ENCODE peak calls at places on chromosomes 16 and 17, in ten cellular contexts. One of them, this sample, is unnamed.
A peak's percentile ranks its signal among the peaks of the same experiment; 100 is the strongest.

GRCh38 chr16:28981517-28981916 is 3.3 kb upstream of the LAT start:
- DNase-seq in sigmoid colon: no peak
- DNase-seq in psoas muscle: no peak
- DNase-seq in K562: peak; percentile 84
- DNase-seq in esophagus squamous epithelium: no peak
- DNase-seq in PC-3: peak; percentile 58
- DNase-seq in effector memory CD4-positive, alpha-beta T cell: no peak
- DNase-seq in cardiac muscle cell: no peak
- DNase-seq in iPS DF 6.9: no peak
- DNase-seq in fibroblast of lung: no peak
- DNase-seq in this sample: no peak

GRCh38 chr16:69508033-69508432 is 57.7 kb upstream of the NFAT5 start:
- DNase-seq in sigmoid colon: no peak
- DNase-seq in K562: no peak
- DNase-seq in effector memory CD4-positive, alpha-beta T cell: no peak
- DNase-seq in cardiac muscle cell: no peak
- DNase-seq in fibroblast of lung: no peak
- DNase-seq in iPS DF 6.9: no peak
- DNase-seq in PC-3: no peak
- DNase-seq in esophagus squamous epithelium: no peak
- DNase-seq in psoas muscle: no peak
- DNase-seq in this sample: no peak

GRCh38 chr16:84735846-84736586 is 36.2 kb downstream of the USP10 start:
- DNase-seq in esophagus squamous epithelium: no peak
- DNase-seq in cardiac muscle cell: no peak
- DNase-seq in K562: no peak
- DNase-seq in effector memory CD4-positive, alpha-beta T cell: peak; percentile 34
- DNase-seq in sigmoid colon: no peak
- DNase-seq in fibroblast of lung: no peak
- DNase-seq in psoas muscle: no peak
- DNase-seq in PC-3: peak; percentile 45
- DNase-seq in iPS DF 6.9: no peak
- DNase-seq in this sample: no peak

GRCh38 chr16:80288616-80289015 is 252.2 kb upstream of the DYNLRB2 start:
- DNase-seq in iPS DF 6.9: no peak
- DNase-seq in PC-3: no peak
- DNase-seq in sigmoid colon: no peak
- DNase-seq in cardiac muscle cell: no peak
- DNase-seq in effector memory CD4-positive, alpha-beta T cell: no peak
- DNase-seq in esophagus squamous epithelium: no peak
- DNase-seq in psoas muscle: no peak
- DNase-seq in K562: no peak
- DNase-seq in fibroblast of lung: no peak
- DNase-seq in this sample: no peak

GRCh38 chr16:89821438-89822187 is 5.2 kb upstream of the FANCA start:
- DNase-seq in fibroblast of lung: no peak
- DNase-seq in PC-3: no peak
- DNase-seq in iPS DF 6.9: no peak
- DNase-seq in psoas muscle: peak; percentile 10
- DNase-seq in esophagus squamous epithelium: no peak
- DNase-seq in sigmoid colon: no peak
- DNase-seq in effector memory CD4-positive, alpha-beta T cell: no peak
- DNase-seq in K562: no peak
- DNase-seq in cardiac muscle cell: no peak
- DNase-seq in this sample: no peak

GRCh38 chr17:55690105-55690508 is 32.6 kb downstream of the TMEM100 start:
- DNase-seq in PC-3: no peak
- DNase-seq in esophagus squamous epithelium: no peak
- DNase-seq in cardiac muscle cell: no peak
- DNase-seq in K562: no peak
- DNase-seq in sigmoid colon: no peak
- DNase-seq in psoas muscle: no peak
- DNase-seq in effector memory CD4-positive, alpha-beta T cell: no peak
- DNase-seq in fibroblast of lung: peak; percentile 37
- DNase-seq in iPS DF 6.9: no peak
- DNase-seq in this sample: no peak

GRCh38 chr17:37844977-37845293 is 79.3 kb upstream of the TBC1D3K start:
- DNase-seq in PC-3: no peak
- DNase-seq in effector memory CD4-positive, alpha-beta T cell: no peak
- DNase-seq in fibroblast of lung: no peak
- DNase-seq in iPS DF 6.9: no peak
- DNase-seq in psoas muscle: no peak
- DNase-seq in cardiac muscle cell: no peak
- DNase-seq in sigmoid colon: no peak
- DNase-seq in K562: no peak
- DNase-seq in esophagus squamous epithelium: no peak
- DNase-seq in this sample: no peak

GRCh38 chr17:42310281-42311156 is 22.2 kb downstream of the STAT5A start:
- DNase-seq in cardiac muscle cell: no peak
- DNase-seq in esophagus squamous epithelium: no peak
- DNase-seq in psoas muscle: no peak
- DNase-seq in K562: peak; percentile 60
- DNase-seq in iPS DF 6.9: no peak
- DNase-seq in fibroblast of lung: no peak
- DNase-seq in PC-3: no peak
- DNase-seq in sigmoid colon: no peak
- DNase-seq in effector memory CD4-positive, alpha-beta T cell: no peak
- DNase-seq in this sample: no peak

GRCh38 chr16:55508941-55509920 is at the start of gene LPCAT2:
- DNase-seq in sigmoid colon: peak; percentile 88
- DNase-seq in K562: peak; percentile 97
- DNase-seq in fibroblast of lung: peak; percentile 86
- DNase-seq in psoas muscle: peak; percentile 92
- DNase-seq in iPS DF 6.9: peak; percentile 61
- DNase-seq in PC-3: peak; percentile 73
- DNase-seq in effector memory CD4-positive, alpha-beta T cell: no peak
- DNase-seq in esophagus squamous epithelium: no peak
- DNase-seq in cardiac muscle cell: peak; percentile 91
- DNase-seq in this sample: peak; percentile 80

GRCh38 chr16:55510185-55510805 is 1.4 kb downstream of the LPCAT2 start:
- DNase-seq in cardiac muscle cell: no peak
- DNase-seq in iPS DF 6.9: no peak
- DNase-seq in effector memory CD4-positive, alpha-beta T cell: no peak
- DNase-seq in psoas muscle: no peak
- DNase-seq in PC-3: no peak
- DNase-seq in esophagus squamous epithelium: no peak
- DNase-seq in K562: no peak
- DNase-seq in sigmoid colon: no peak
- DNase-seq in fibroblast of lung: no peak
- DNase-seq in this sample: no peak

GRCh38 chr16:55506708-55507107 is 2.2 kb upstream of the LPCAT2 start:
- DNase-seq in sigmoid colon: no peak
- DNase-seq in PC-3: no peak
- DNase-seq in K562: no peak
- DNase-seq in iPS DF 6.9: no peak
- DNase-seq in psoas muscle: no peak
- DNase-seq in cardiac muscle cell: no peak
- DNase-seq in effector memory CD4-positive, alpha-beta T cell: no peak
- DNase-seq in esophagus squamous epithelium: no peak
- DNase-seq in fibroblast of lung: no peak
- DNase-seq in this sample: no peak

GRCh38 chr16:55506083-55506482 is 2.8 kb upstream of the LPCAT2 start:
- DNase-seq in fibroblast of lung: no peak
- DNase-seq in PC-3: no peak
- DNase-seq in effector memory CD4-positive, alpha-beta T cell: no peak
- DNase-seq in esophagus squamous epithelium: no peak
- DNase-seq in iPS DF 6.9: no peak
- DNase-seq in cardiac muscle cell: no peak
- DNase-seq in sigmoid colon: no peak
- DNase-seq in K562: no peak
- DNase-seq in psoas muscle: no peak
- DNase-seq in this sample: no peak

GRCh38 chr16:55508271-55508921 is 476 bp upstream of the LPCAT2 start:
- DNase-seq in iPS DF 6.9: no peak
- DNase-seq in effector memory CD4-positive, alpha-beta T cell: no peak
- DNase-seq in psoas muscle: no peak
- DNase-seq in PC-3: no peak
- DNase-seq in esophagus squamous epithelium: no peak
- DNase-seq in fibroblast of lung: no peak
- DNase-seq in sigmoid colon: no peak
- DNase-seq in cardiac muscle cell: no peak
- DNase-seq in K562: no peak
- DNase-seq in this sample: no peak
- H3K27ac ChIP-seq in iPS DF 6.9: no peak overlapping the region
- H3K27ac ChIP-seq in effector memory CD4-positive, alpha-beta T cell: no peak overlapping the region
- H3K27ac ChIP-seq in psoas muscle: no peak overlapping the region
- H3K27ac ChIP-seq in PC-3: no peak overlapping the region
- H3K27ac ChIP-seq in esophagus squamous epithelium: peak overlapping the region; percentile 80
- H3K27ac ChIP-seq in fibroblast of lung: no peak overlapping the region
- H3K27ac ChIP-seq in sigmoid colon: no peak overlapping the region
- H3K27ac ChIP-seq in cardiac muscle cell: no peak overlapping the region
- H3K27ac ChIP-seq in K562: no peak overlapping the region
- H3K27ac ChIP-seq in this sample: no peak overlapping the region

GRCh38 chr17:17349724-17350106 is 46.5 kb downstream of the NT5M start:
- DNase-seq in fibroblast of lung: no peak
- DNase-seq in PC-3: no peak
- DNase-seq in K562: no peak
- DNase-seq in iPS DF 6.9: no peak
- DNase-seq in cardiac muscle cell: no peak
- DNase-seq in effector memory CD4-positive, alpha-beta T cell: no peak
- DNase-seq in esophagus squamous epithelium: no peak
- DNase-seq in psoas muscle: no peak
- DNase-seq in sigmoid colon: peak; percentile 46
- DNase-seq in this sample: peak; percentile 30

GRCh38 chr17:17347956-17348871 is 45.0 kb downstream of the NT5M start:
- DNase-seq in cardiac muscle cell: no peak
- DNase-seq in fibroblast of lung: no peak
- DNase-seq in K562: no peak
- DNase-seq in sigmoid colon: peak; percentile 25
- DNase-seq in esophagus squamous epithelium: no peak
- DNase-seq in psoas muscle: no peak
- DNase-seq in iPS DF 6.9: no peak
- DNase-seq in PC-3: no peak
- DNase-seq in effector memory CD4-positive, alpha-beta T cell: no peak
- DNase-seq in this sample: peak; percentile 26

GRCh38 chr17:17350491-17351355 is 47.5 kb downstream of the NT5M start:
- DNase-seq in psoas muscle: no peak
- DNase-seq in PC-3: peak; percentile 58
- DNase-seq in fibroblast of lung: peak; percentile 9
- DNase-seq in effector memory CD4-positive, alpha-beta T cell: no peak
- DNase-seq in K562: no peak
- DNase-seq in iPS DF 6.9: no peak
- DNase-seq in cardiac muscle cell: peak; percentile 14
- DNase-seq in sigmoid colon: no peak
- DNase-seq in esophagus squamous epithelium: no peak
- DNase-seq in this sample: no peak

GRCh38 chr17:17347234-17347955 is 44.2 kb downstream of the NT5M start:
- DNase-seq in iPS DF 6.9: no peak
- DNase-seq in esophagus squamous epithelium: no peak
- DNase-seq in fibroblast of lung: no peak
- DNase-seq in psoas muscle: no peak
- DNase-seq in sigmoid colon: no peak
- DNase-seq in K562: no peak
- DNase-seq in PC-3: no peak
- DNase-seq in effector memory CD4-positive, alpha-beta T cell: no peak
- DNase-seq in cardiac muscle cell: no peak
- DNase-seq in this sample: no peak

DNA sequence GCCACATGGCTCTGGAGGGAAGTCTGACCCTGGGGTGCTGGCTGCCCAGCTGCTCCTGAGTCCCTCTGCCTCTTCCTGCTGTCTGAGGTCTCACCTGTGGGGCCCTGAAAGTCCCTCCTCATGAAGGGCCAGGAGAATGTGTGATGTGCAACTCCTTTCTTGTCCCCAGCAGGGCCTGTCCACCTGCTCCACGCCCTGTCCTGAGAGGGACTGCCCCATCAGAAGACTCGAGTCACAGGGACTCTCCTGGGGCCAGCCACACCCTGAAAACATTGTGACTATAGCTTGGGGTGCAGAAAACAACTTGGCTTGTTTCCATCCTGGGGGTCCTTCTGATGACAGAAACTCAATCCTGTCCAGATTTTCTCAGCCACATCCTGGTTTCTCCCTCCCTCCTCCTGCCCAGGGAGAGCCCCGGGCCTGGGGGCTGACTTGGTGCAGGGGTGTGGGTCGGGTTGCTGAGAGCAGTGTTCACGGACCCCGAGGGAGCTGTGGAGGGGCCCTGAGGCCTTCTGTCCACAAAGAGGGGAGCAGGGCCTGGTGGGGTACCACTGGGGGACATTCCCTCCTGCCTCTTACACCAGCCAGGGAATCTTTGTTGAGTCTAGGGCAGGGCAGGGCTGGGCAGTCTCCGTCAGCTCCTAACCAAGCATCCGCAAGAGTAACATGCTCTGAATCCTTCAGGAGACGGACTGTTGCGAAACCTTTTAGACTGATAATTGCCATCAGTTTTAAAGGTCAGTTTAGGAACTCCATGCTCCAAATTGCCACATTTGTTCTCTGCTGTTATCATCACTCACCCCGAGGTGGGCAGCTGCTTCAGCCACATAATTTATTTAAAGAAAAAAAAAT is 45.9 kb downstream of the NT5M start:
- DNase-seq in esophagus squamous epithelium: no peak
- DNase-seq in K562: no peak
- DNase-seq in psoas muscle: no peak
- DNase-seq in fibroblast of lung: peak; percentile 26
- DNase-seq in effector memory CD4-positive, alpha-beta T cell: no peak
- DNase-seq in cardiac muscle cell: no peak
- DNase-seq in PC-3: no peak
- DNase-seq in iPS DF 6.9: no peak
- DNase-seq in sigmoid colon: peak; percentile 50
- DNase-seq in this sample: peak; percentile 23
- H3K27ac ChIP-seq in esophagus squamous epithelium: no peak overlapping the region
- H3K27ac ChIP-seq in K562: no peak overlapping the region
- H3K27ac ChIP-seq in psoas muscle: no peak overlapping the region
- H3K27ac ChIP-seq in fibroblast of lung: no peak overlapping the region
- H3K27ac ChIP-seq in effector memory CD4-positive, alpha-beta T cell: no peak overlapping the region
- H3K27ac ChIP-seq in cardiac muscle cell: no peak overlapping the region
- H3K27ac ChIP-seq in PC-3: no peak overlapping the region
- H3K27ac ChIP-seq in iPS DF 6.9: no peak overlapping the region
- H3K27ac ChIP-seq in sigmoid colon: no peak overlapping the region
- H3K27ac ChIP-seq in this sample: no peak overlapping the region

GRCh38 chr17:45227631-45228120 is 6.0 kb downstream of the FMNL1 start:
- DNase-seq in iPS DF 6.9: no peak
- DNase-seq in psoas muscle: peak; percentile 50
- DNase-seq in sigmoid colon: no peak
- DNase-seq in fibroblast of lung: no peak
- DNase-seq in effector memory CD4-positive, alpha-beta T cell: no peak
- DNase-seq in esophagus squamous epithelium: no peak
- DNase-seq in cardiac muscle cell: no peak
- DNase-seq in PC-3: no peak
- DNase-seq in K562: no peak
- DNase-seq in this sample: no peak
- H3K27ac ChIP-seq in iPS DF 6.9: no peak overlapping the region
- H3K27ac ChIP-seq in psoas muscle: peak overlapping the region; percentile 62
- H3K27ac ChIP-seq in sigmoid colon: peak overlapping the region; percentile 72
- H3K27ac ChIP-seq in fibroblast of lung: no peak overlapping the region
- H3K27ac ChIP-seq in effector memory CD4-positive, alpha-beta T cell: peak overlapping the region; percentile 100
- H3K27ac ChIP-seq in esophagus squamous epithelium: peak overlapping the region; percentile 83
- H3K27ac ChIP-seq in cardiac muscle cell: no peak overlapping the region
- H3K27ac ChIP-seq in PC-3: peak overlapping the region; percentile 69
- H3K27ac ChIP-seq in K562: peak overlapping the region; percentile 90
- H3K27ac ChIP-seq in this sample: peak overlapping the region; percentile 70

DNA sequence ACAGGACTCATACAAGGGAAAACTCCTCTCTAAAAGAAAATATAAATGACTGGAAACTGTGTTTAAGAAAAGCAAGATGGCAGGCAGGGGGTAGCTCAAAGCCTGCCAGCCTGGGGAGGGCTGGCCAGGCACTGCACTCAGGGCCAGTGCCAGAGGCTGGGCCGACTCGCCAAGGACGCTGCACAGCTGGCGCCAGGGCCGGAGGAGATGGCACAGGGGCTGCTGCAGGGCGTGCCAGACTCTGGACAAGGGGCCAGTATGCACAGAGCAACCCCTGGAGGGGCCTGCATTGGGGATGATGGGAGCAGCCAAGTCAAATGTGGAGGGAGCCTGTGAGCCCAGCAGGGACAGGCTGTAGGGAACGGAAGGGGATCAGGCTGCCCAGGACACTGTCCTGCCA is 4.0 kb downstream of the PKMYT1 start:
- DNase-seq in K562: no peak
- DNase-seq in iPS DF 6.9: no peak
- DNase-seq in esophagus squamous epithelium: no peak
- DNase-seq in PC-3: no peak
- DNase-seq in psoas muscle: no peak
- DNase-seq in fibroblast of lung: no peak
- DNase-seq in sigmoid colon: no peak
- DNase-seq in cardiac muscle cell: no peak
- DNase-seq in effector memory CD4-positive, alpha-beta T cell: no peak
- DNase-seq in this sample: no peak
- H3K27ac ChIP-seq in K562: no peak overlapping the region
- H3K27ac ChIP-seq in iPS DF 6.9: no peak overlapping the region
- H3K27ac ChIP-seq in esophagus squamous epithelium: no peak overlapping the region
- H3K27ac ChIP-seq in PC-3: no peak overlapping the region
- H3K27ac ChIP-seq in psoas muscle: no peak overlapping the region
- H3K27ac ChIP-seq in fibroblast of lung: no peak overlapping the region
- H3K27ac ChIP-seq in sigmoid colon: no peak overlapping the region
- H3K27ac ChIP-seq in cardiac muscle cell: no peak overlapping the region
- H3K27ac ChIP-seq in effector memory CD4-positive, alpha-beta T cell: no peak overlapping the region
- H3K27ac ChIP-seq in this sample: no peak overlapping the region

This sample was measured in dorsolateral prefrontal cortex.